ENCODE peak calls at places on chromosomes 13 and 19, in nine cellular contexts. F, P, W, C, D, H, R, V and E are unnamed samples.
A peak's percentile ranks its signal among the peaks of the same experiment; 100 is the strongest.

GRCh38 chr13:99665716-99666115 is 164.4 kb downstream of the TM9SF2 start:
- DNase-seq in C (no peak), F (no peak), V (no peak), D (no peak), P (no peak), H (no peak), W (no peak), R (no peak), E (no peak)

GRCh38 chr13:113837554-113838355 is 26.1 kb downstream of the GAS6 start:
- DNase-seq in C (no peak), W (peak; percentile 89), H (peak; percentile 84), F (peak; percentile 35), P (peak; percentile 92), R (peak; percentile 99), D (no peak), V (no peak), E (peak; percentile 92)

GRCh38 chr19:41324231-41324702 is 14.3 kb downstream of the CCDC97 start:
- DNase-seq in D (no peak), P (no peak), V (no peak), C (no peak), H (no peak), R (peak; percentile 38), W (no peak), F (no peak), E (no peak)

GRCh38 chr13:60645552-60646138 is 248.6 kb downstream of the TDRD3 start:
- DNase-seq in R (peak; percentile 15), F (no peak), D (no peak), C (no peak), H (no peak), W (no peak), P (no peak), V (no peak), E (no peak)

GRCh38 chr19:4937060-4937459 is 27.8 kb downstream of the UHRF1 start:
- DNase-seq in D (no peak), R (no peak), W (no peak), F (no peak), V (no peak), H (no peak), C (no peak), P (no peak), E (no peak)

GRCh38 chr19:405138-405965 is 3.6 kb downstream of the C2CD4C start:
- DNase-seq in P (no peak), C (no peak), R (no peak), H (no peak), F (no peak), W (no peak), D (no peak), V (no peak), E (no peak)

GRCh38 chr19:1469200-1469935 is 9.6 kb downstream of the C19orf25 start:
- DNase-seq in D (peak; percentile 53), R (no peak), W (no peak), V (no peak), P (no peak), C (no peak), H (peak; percentile 34), F (no peak), E (no peak)

GRCh38 chr13:76825415-76825814 is 60.8 kb downstream of the KCTD12 start:
- DNase-seq in C (no peak), R (peak; percentile 11), D (no peak), P (no peak), H (no peak), F (no peak), V (no peak), W (no peak), E (no peak)

GRCh38 chr19:44003461-44004134 is 841 bp downstream of the ZNF230 start:
- DNase-seq in C (no peak), V (no peak), F (no peak), W (no peak), D (no peak), H (peak; percentile 45), R (peak; percentile 11), P (no peak), E (no peak)

GRCh38 chr19:18660051-18660910 is 23.2 kb upstream of the CRTC1 start:
- DNase-seq in R (peak; percentile 84), D (no peak), V (no peak), P (no peak), C (no peak), W (no peak), F (no peak), H (peak; percentile 69), E (no peak)

GRCh38 chr13:106440846-106441245 is 94.6 kb downstream of the EFNB2 start:
- DNase-seq in P (no peak), R (peak; percentile 13), V (no peak), F (peak; percentile 39), C (no peak), D (no peak), H (no peak), W (no peak), E (no peak)

GRCh38 chr13:98797456-98797855 is 45.0 kb upstream of the SLC15A1 start:
- DNase-seq in D (no peak), H (no peak), F (no peak), R (no peak), C (no peak), P (no peak), W (no peak), V (no peak), E (no peak)

GRCh38 chr13:44373601-44374347 is at the start of gene SERP2:
- DNase-seq in V (peak; percentile 50), H (no peak), P (no peak), C (peak; percentile 3), W (no peak), D (peak; percentile 77), R (peak; percentile 66), F (no peak), E (no peak)

GRCh38 chr19:43526884-43527859 is at the start of gene ETHE1:
- DNase-seq in P (no peak), V (peak; percentile 62), C (peak; percentile 78), R (peak; percentile 83), D (peak; percentile 89), H (peak; percentile 90), W (peak; percentile 84), F (no peak), E (no peak)

GRCh38 chr13:74131206-74131605 is 3.0 kb downstream of the KLF12 start:
- DNase-seq in F (no peak), W (no peak), D (no peak), V (no peak), R (no peak), C (no peak), H (no peak), P (no peak), E (no peak)

GRCh38 chr19:41307090-41307875 is 2.7 kb upstream of the CCDC97 start:
- DNase-seq in H (no peak), R (no peak), W (no peak), P (no peak), F (no peak), D (no peak), C (no peak), V (no peak), E (no peak)

GRCh38 chr13:36370108-36370429 is 23.9 kb upstream of the SPART start:
- DNase-seq in F (no peak), W (no peak), P (no peak), H (no peak), V (no peak), C (no peak), D (no peak), R (no peak), E (no peak)

GRCh38 chr13:42328672-42329071 is 56.7 kb downstream of the AKAP11 start:
- DNase-seq in P (no peak), V (no peak), F (no peak), R (no peak), W (no peak), D (no peak), H (no peak), C (no peak), E (no peak)

GRCh38 chr19:42175952-42176648 is 41.4 kb downstream of the DEDD2 start:
- DNase-seq in V (no peak), C (no peak), R (peak; percentile 51), W (no peak), F (no peak), D (peak; percentile 42), H (no peak), P (no peak), E (no peak)

GRCh38 chr13:85816413-85816812 is 17.2 kb upstream of the SLITRK6 start:
- DNase-seq in V (no peak), P (no peak), F (no peak), D (no peak), C (no peak), H (no peak), W (no peak), R (no peak), E (no peak)

GRCh38 chr19:12195501-12195860 is 32.6 kb downstream of the ZNF136 start:
- DNase-seq in D (peak; percentile 25), H (no peak), P (no peak), F (no peak), C (no peak), W (no peak), R (peak; percentile 20), V (no peak), E (no peak)

GRCh38 chr19:507286-508203 is at the start of gene TPGS1:
- DNase-seq in D (peak; percentile 93), C (peak; percentile 75), H (peak; percentile 95), V (peak; percentile 40), W (peak; percentile 78), R (peak; percentile 100), F (no peak), P (no peak), E (no peak)